ENCODE peak calls at places on chromosome 4, in seven cellular contexts. E is progenitor cell of endocrine pancreas, I is fibroblast of mammary gland, K is astrocyte of the spinal cord, P is right lobe of liver, S is mesothelial cell of epicardium, Y is MCF 10A. L is an unnamed sample.

GRCh38 chr4:102501635-102502382 is 650 bp downstream of the NFKB1 start:
- DNase-seq in E (peak; percentile 62), I (peak; percentile 72), K (peak; percentile 83), P (peak; percentile 80), S (peak; percentile 75), Y (peak; percentile 77), L (peak; percentile 90)

GRCh38 chr4:55447826-55448225 is 52.1 kb downstream of the TMEM165 start:
- DNase-seq in E (no peak), I (peak; percentile 57), K (peak; percentile 35), P (no peak), S (no peak), Y (peak; percentile 46), L (no peak)

GRCh38 chr4:95508421-95508820 is 40.4 kb downstream of the UNC5C start:
- DNase-seq in E (no peak), I (peak; percentile 17), K (peak; percentile 74), P (no peak), S (no peak), Y (peak; percentile 30), L (no peak)

GRCh38 chr4:183443609-183444148 is 757 bp upstream of the CDKN2AIP start:
- DNase-seq in E (no peak), I (no peak), K (no peak), P (no peak), S (no peak), Y (no peak), L (no peak)

GRCh38 chr4:73459048-73459421 is 22.5 kb upstream of the AFM start:
- DNase-seq in E (no peak), I (no peak), K (no peak), P (no peak), S (no peak), Y (no peak), L (no peak)

GRCh38 chr4:130210871-130211270 is 1114.9 kb downstream of the C4orf33 start:
- DNase-seq in E (no peak), I (peak; percentile 93), K (peak; percentile 86), P (no peak), S (no peak), Y (peak; percentile 77), L (no peak)

GRCh38 chr4:7279902-7280301 is 87.6 kb downstream of the SORCS2 start:
- DNase-seq in E (no peak), I (no peak), K (no peak), P (no peak), S (no peak), Y (no peak), L (no peak)

GRCh38 chr4:1072830-1073446 is 40.4 kb downstream of the RNF212 start:
- DNase-seq in E (no peak), I (peak; percentile 62), K (peak; percentile 59), P (peak; percentile 68), S (peak; percentile 50), Y (peak; percentile 77), L (no peak)

GRCh38 chr4:52704133-52704532 is 45.0 kb upstream of the USP46 start:
- DNase-seq in E (no peak), I (peak; percentile 82), K (no peak), P (no peak), S (no peak), Y (no peak), L (no peak)

GRCh38 chr4:10737335-10737734 is 52.8 kb upstream of the CLNK start:
- DNase-seq in E (no peak), I (peak; percentile 75), K (peak; percentile 68), P (no peak), S (no peak), Y (peak; percentile 13), L (no peak)

GRCh38 chr4:159540501-159540900 is 437.6 kb downstream of the RAPGEF2 start:
- DNase-seq in E (no peak), I (no peak), K (no peak), P (no peak), S (no peak), Y (no peak), L (no peak)

GRCh38 chr4:78951862-78952472 is 12.7 kb upstream of the PAQR3 start:
- DNase-seq in E (no peak), I (peak; percentile 60), K (peak; percentile 43), P (no peak), S (no peak), Y (peak; percentile 62), L (no peak)

GRCh38 chr4:106803107-106803506 is 233.0 kb downstream of the DKK2 start:
- DNase-seq in E (no peak), I (no peak), K (no peak), P (no peak), S (no peak), Y (no peak), L (no peak)

GRCh38 chr4:26030780-26031179 is 116.8 kb downstream of the SMIM20 start:
- DNase-seq in E (no peak), I (no peak), K (no peak), P (no peak), S (no peak), Y (no peak), L (no peak)

GRCh38 chr4:4541040-4541631 is 712 bp downstream of the STX18 start:
- DNase-seq in E (no peak), I (peak; percentile 69), K (peak; percentile 27), P (peak; percentile 48), S (no peak), Y (peak; percentile 57), L (no peak)

GRCh38 chr4:84681488-84682274 is 98.8 kb downstream of the CDS1 start:
- DNase-seq in E (no peak), I (peak; percentile 67), K (peak; percentile 82), P (no peak), S (no peak), Y (peak; percentile 45), L (no peak)

GRCh38 chr4:77820836-77821561 is 1.8 kb upstream of the CNOT6L start:
- DNase-seq in E (no peak), I (peak; percentile 14), K (no peak), P (peak; percentile 62), S (no peak), Y (peak; percentile 39), L (no peak)

GRCh38 chr4:103198111-103198765 is at the start of gene CENPE:
- DNase-seq in E (peak; percentile 85), I (peak; percentile 85), K (peak; percentile 93), P (peak; percentile 86), S (peak; percentile 92), Y (peak; percentile 91), L (peak; percentile 95)

GRCh38 chr4:122890142-122890769 is 32.1 kb downstream of the NUDT6 start:
- DNase-seq in E (no peak), I (no peak), K (no peak), P (no peak), S (no peak), Y (peak; percentile 26), L (no peak)

GRCh38 chr4:147891476-147892115 is 159.7 kb downstream of the ARHGAP10 start:
- DNase-seq in E (no peak), I (no peak), K (no peak), P (no peak), S (no peak), Y (no peak), L (no peak)

GRCh38 chr4:181281451-181281850 is 961.8 kb upstream of the TENM3 start:
- DNase-seq in E (no peak), I (no peak), K (no peak), P (no peak), S (no peak), Y (no peak), L (no peak)

GRCh38 chr4:71938776-71939175 is 93.0 kb upstream of the NPFFR2 start:
- DNase-seq in E (no peak), I (peak; percentile 6), K (peak; percentile 70), P (no peak), S (no peak), Y (peak; percentile 24), L (no peak)

GRCh38 chr4:71944956-71945355 is 86.8 kb upstream of the NPFFR2 start:
- DNase-seq in E (no peak), I (peak; percentile 39), K (peak; percentile 54), P (no peak), S (no peak), Y (peak; percentile 44), L (no peak)

GRCh38 chr4:71945791-71946190 is 86.0 kb upstream of the NPFFR2 start:
- DNase-seq in E (no peak), I (no peak), K (no peak), P (no peak), S (no peak), Y (no peak), L (no peak)

GRCh38 chr4:71941001-71941400 is 90.8 kb upstream of the NPFFR2 start:
- DNase-seq in E (no peak), I (peak; percentile 15), K (no peak), P (peak; percentile 61), S (no peak), Y (peak; percentile 36), L (no peak)
- TF ChIP-seq CTCF in E (peak; percentile 61), I (peak; percentile 42), K (peak; percentile 29), P (peak; percentile 60), S (peak; percentile 28), Y (peak; percentile 37), L (peak; percentile 52)

DNA sequence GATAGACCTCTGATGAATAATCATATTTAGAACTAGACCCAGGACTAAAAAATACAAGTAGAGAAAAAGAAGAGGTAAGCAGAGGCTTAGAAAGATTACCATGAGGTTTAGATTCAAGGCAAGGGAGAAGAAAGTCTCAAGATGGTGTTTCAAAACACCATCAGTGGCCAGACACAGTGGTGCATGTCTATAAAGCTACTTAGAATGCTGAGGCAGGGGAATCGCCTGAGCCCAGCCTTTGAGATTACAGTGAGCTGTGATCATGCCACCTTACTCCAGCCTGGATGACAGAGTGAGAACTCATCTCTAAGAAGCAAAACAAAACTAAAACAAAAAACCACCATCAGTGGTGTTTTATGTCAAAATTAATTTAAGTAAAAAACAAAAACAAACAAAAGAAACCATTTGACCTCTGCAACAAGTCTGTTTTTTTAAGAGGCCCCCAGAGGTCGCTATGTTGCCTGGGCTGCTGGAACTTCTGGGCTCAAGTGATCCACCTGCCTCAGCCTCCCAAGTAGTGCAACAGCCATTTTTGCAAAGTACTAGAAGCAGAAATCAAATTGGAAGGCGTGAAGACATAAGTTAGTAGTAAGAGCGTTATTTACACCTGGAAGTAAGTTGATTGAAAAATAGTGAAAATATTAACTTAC is 784.3 kb downstream of the ADGRL3 start:
- DNase-seq in E (no peak), I (no peak), K (no peak), P (no peak), S (no peak), Y (peak; percentile 5), L (no peak)
- TF ChIP-seq CTCF in E (no peak), I (no peak), K (no peak), P (no peak), S (no peak), Y (no peak), L (no peak)

GRCh38 chr4:137283737-137284136 is 248.6 kb downstream of the PCDH18 start:
- DNase-seq in E (no peak), I (peak; percentile 57), K (peak; percentile 37), P (no peak), S (no peak), Y (peak; percentile 14), L (no peak)
- TF ChIP-seq CTCF in E (no peak), I (peak; percentile 49), K (peak; percentile 61), P (no peak), S (no peak), Y (peak; percentile 47), L (peak; percentile 71)

DNA sequence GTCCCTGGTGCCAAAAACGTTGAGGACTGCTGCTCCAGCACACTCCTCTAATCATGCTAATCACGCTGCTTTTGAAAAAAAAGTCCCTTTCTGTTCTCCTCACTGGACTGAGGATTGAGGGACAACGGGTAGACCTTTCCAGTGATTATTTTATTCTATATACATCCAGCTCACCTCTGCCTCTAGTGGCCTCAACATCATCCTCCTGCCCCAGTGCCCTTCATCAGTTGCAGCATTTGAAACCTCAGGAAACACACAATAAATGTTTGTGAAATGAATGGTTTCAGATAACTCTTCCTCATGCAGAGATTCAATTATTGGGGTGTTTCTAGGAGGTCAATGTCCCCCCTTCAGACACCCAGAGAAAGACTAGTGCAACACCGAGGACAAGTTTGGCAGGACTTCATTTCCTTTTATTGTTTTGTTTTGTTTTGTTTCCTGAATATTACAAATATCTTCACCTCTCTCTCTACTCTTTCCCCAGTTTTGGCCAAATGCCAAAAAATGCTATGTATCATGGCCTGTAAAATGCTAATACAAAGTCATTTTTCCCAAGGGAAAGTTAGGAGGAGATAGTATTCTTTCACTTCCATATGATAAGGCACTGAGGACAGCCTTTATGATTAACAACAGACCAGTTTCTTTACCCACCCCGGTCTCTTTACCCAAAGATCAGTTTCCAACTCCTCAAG is 460.1 kb upstream of the SLIT2 start:
- DNase-seq in E (no peak), I (no peak), K (peak; percentile 7), P (no peak), S (no peak), Y (peak; percentile 59), L (no peak)
- TF ChIP-seq CTCF in E (peak; percentile 20), I (peak; percentile 19), K (peak; percentile 28), P (no peak), S (no peak), Y (no peak), L (peak; percentile 39)

L was measured in osteocyte.